ENCODE peak calls at places on chromosomes 12 and 14, in four cellular contexts. X, U, L and M are unnamed samples.

GRCh38 chr14:72608391-72609204 is 285.3 kb downstream of the DPF3 start:
- DNase-seq in X (no peak), L (no peak), U (no peak), M (no peak)

GRCh38 chr12:78473136-78473535 is 391.4 kb upstream of the SYT1 start:
- DNase-seq in U (no peak), L (no peak), X (no peak), M (no peak)

GRCh38 chr12:104463371-104463770 is 6.6 kb downstream of the CHST11 start:
- DNase-seq in L (no peak), U (no peak), X (no peak), M (no peak)

GRCh38 chr14:102040153-102040552 is 46.7 kb downstream of the HSP90AA1 start:
- DNase-seq in X (no peak), L (no peak), U (no peak), M (no peak)

GRCh38 chr14:68677901-68678300 is 115.0 kb downstream of the ZFP36L1 start:
- DNase-seq in X (no peak), U (no peak), L (no peak), M (no peak)

GRCh38 chr12:4307593-4308333 is 13.2 kb upstream of the TIGAR start:
- DNase-seq in X (no peak), U (no peak), L (peak), M (peak)

GRCh38 chr14:74552623-74553022 is 59.1 kb downstream of the ISCA2 start:
- DNase-seq in X (no peak), U (no peak), L (no peak), M (no peak)

GRCh38 chr12:53044052-53044581 is 5.7 kb upstream of the TNS2 start:
- DNase-seq in X (no peak), L (no peak), U (no peak), M (no peak)

GRCh38 chr14:99686557-99687283 is 2.6 kb downstream of the CYP46A1 start:
- DNase-seq in L (no peak), U (no peak), X (no peak), M (no peak)

GRCh38 chr12:121467638-121468403 is 67.9 kb downstream of the RNF34 start:
- DNase-seq in X (no peak), L (peak), U (no peak), M (no peak)

GRCh38 chr12:79451365-79451764 is 239.4 kb downstream of the PAWR start:
- DNase-seq in X (no peak), U (no peak), L (no peak), M (no peak)

GRCh38 chr12:30691122-30691879 is 4.4 kb downstream of the IPO8 start:
- DNase-seq in X (no peak), U (no peak), L (no peak), M (no peak)

GRCh38 chr12:92055877-92056276 is 89.8 kb downstream of the BTG1 start:
- DNase-seq in L (no peak), U (peak), X (peak), M (no peak)

GRCh38 chr12:130433411-130433810 is 95.7 kb downstream of the PIWIL1 start:
- DNase-seq in U (no peak), L (no peak), X (no peak), M (no peak)

GRCh38 chr12:101594700-101595099 is at the start of gene MYBPC1:
- DNase-seq in U (no peak), L (no peak), X (no peak), M (no peak)

GRCh38 chr12:102427542-102427923 is 52.8 kb downstream of the IGF1 start:
- DNase-seq in X (no peak), L (no peak), U (no peak), M (no peak)

GRCh38 chr12:111635524-111635923 is 36.4 kb upstream of the ATXN2 start:
- DNase-seq in X (no peak), U (no peak), L (no peak), M (no peak)

GRCh38 chr12:63997198-63997597 is 152.7 kb downstream of the SRGAP1 start:
- DNase-seq in L (no peak), X (no peak), U (no peak), M (no peak)

GRCh38 chr14:23881292-23881691 is 72.3 kb upstream of the DHRS4 start:
- DNase-seq in L (no peak), X (no peak), U (no peak), M (no peak)

GRCh38 chr14:67263499-67264149 is 22.4 kb downstream of the PALS1 start:
- DNase-seq in U (no peak), L (no peak), X (no peak), M (no peak)

GRCh38 chr14:35504260-35504659 is 29.7 kb upstream of the INSM2 start:
- DNase-seq in U (no peak), L (no peak), X (no peak), M (no peak)

GRCh38 chr12:81078469-81079196 is 754 bp downstream of the ACSS3 start:
- DNase-seq in U (no peak), L (no peak), X (no peak), M (no peak)